ENCODE peak calls at places on chromosome 14, in six cellular contexts. T, C, A, H, R and G are unnamed samples.

GRCh38 chr14:100221419-100222218 is 17.3 kb upstream of the YY1 start:
- DNase-seq in H (peak), A (peak), R (no peak), C (no peak), T (peak), G (no peak)

GRCh38 chr14:34227834-34228662 is 234.0 kb downstream of the SPTSSA start:
- DNase-seq in H (peak), R (peak), C (peak), T (peak), A (peak), G (peak)

GRCh38 chr14:55458800-55459577 is 18.6 kb upstream of the TBPL2 start:
- DNase-seq in C (no peak), A (no peak), T (peak), R (no peak), H (peak), G (no peak)

GRCh38 chr14:104514156-104514848 is 65.3 kb upstream of the C14orf180 start:
- DNase-seq in H (no peak), A (no peak), C (no peak), T (no peak), R (no peak), G (no peak)

GRCh38 chr14:69043598-69044267 is 64.6 kb upstream of the ACTN1 start:
- DNase-seq in H (peak), T (peak), C (no peak), R (peak), A (no peak), G (peak)

GRCh38 chr14:88599761-88600439 is 37.1 kb downstream of the ZC3H14 start:
- DNase-seq in H (no peak), R (no peak), C (no peak), T (no peak), A (no peak), G (no peak)

GRCh38 chr14:96095581-96096476 is 56.7 kb downstream of the C14orf132 start:
- DNase-seq in T (peak), C (peak), A (no peak), H (no peak), R (no peak), G (peak)

GRCh38 chr14:81066672-81067071 is 111.3 kb downstream of the TSHR start:
- DNase-seq in H (no peak), T (no peak), A (no peak), C (no peak), R (no peak), G (no peak)

DNA sequence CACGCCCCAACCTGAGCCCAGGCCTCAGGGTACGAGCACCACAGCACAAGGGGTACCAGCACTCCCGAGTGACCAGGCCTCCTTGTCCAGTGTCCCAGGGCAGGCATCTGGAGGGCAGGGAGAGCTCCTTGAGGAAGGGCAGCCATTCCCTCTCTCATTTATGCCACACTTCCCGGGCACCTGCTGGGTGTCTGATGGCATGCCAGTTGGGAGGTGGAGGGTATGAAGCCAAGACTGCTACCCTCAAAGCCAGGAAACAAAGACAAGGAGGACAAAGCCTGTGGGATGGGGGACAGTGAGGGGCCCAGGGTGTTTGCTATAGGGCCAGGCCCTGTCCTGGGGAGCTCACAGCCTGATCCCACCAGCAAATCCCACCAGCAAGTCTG is 45.6 kb downstream of the CCDC88C start:
- DNase-seq in C (no peak), T (no peak), R (no peak), A (no peak), H (no peak), G (no peak)
- H3K4me3 ChIP-seq in C (no peak), T (no peak), R (no peak), A (no peak), H (no peak), G (no peak)

DNA sequence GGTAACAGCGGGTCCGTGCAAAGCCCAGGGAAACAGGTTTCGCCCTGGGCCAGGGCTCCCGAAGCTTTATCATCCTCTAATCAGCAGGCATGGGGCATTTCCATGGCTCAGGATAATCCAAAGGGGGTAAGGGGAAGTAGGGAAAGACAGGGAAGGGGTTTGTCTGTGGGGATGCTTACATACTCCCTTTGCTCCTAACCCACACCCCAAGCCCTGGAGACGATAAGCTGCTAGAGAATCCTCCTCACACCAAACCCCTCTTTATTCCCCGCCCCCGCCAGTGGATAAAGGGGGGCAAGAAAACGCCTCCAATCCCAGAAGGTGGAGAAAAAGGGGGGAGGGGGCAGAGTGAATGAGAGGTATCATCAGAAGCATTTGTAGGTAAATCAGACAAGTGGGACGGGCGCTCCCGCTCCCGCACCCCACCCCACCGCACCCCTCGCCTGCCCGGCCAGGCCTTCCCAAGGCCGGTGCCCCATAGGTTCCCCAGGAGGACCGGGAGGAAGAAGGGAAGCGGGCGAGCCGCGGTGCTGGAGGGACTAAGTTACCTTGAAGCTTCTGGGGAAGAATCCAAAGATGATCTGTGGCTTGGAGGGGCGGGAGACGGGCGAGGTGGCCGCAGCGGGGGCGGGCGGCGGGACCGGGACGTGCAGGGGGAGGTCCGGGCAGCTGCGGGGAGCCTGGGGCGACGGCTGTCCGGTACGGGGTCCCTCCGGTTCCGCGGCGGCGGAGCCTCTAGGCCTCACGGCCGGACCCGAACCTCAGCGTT is 762 bp downstream of the PPP2R5E start:
- DNase-seq in A (peak), H (peak), R (no peak), C (no peak), T (no peak), G (peak)
- H3K4me3 ChIP-seq in A (peak), H (peak), R (peak), C (peak), T (peak), G (peak)

GRCh38 chr14:102055181-102055901 is 31.5 kb downstream of the HSP90AA1 start:
- DNase-seq in R (no peak), T (peak), C (no peak), A (no peak), H (no peak), G (no peak)

GRCh38 chr14:102058146-102058545 is 28.7 kb downstream of the HSP90AA1 start:
- DNase-seq in C (no peak), T (no peak), R (no peak), H (no peak), A (no peak), G (no peak)

GRCh38 chr14:102056694-102057442 is 30.0 kb downstream of the HSP90AA1 start:
- DNase-seq in A (no peak), C (no peak), R (no peak), H (no peak), T (no peak), G (no peak)

GRCh38 chr14:102057480-102058114 is 29.2 kb downstream of the HSP90AA1 start:
- DNase-seq in H (no peak), A (no peak), C (no peak), T (no peak), R (no peak), G (no peak)

GRCh38 chr14:102058931-102059330 is 27.9 kb downstream of the HSP90AA1 start:
- DNase-seq in A (no peak), T (no peak), R (no peak), C (no peak), H (no peak), G (no peak)
- H3K4me3 ChIP-seq in A (no peak), T (no peak), R (no peak), C (no peak), H (no peak), G (no peak)

GRCh38 chr14:73742520-73743238 is 28.5 kb upstream of the PNMA1 start:
- DNase-seq in A (no peak), H (no peak), C (no peak), T (no peak), R (no peak), G (no peak)
- H3K4me3 ChIP-seq in A (no peak), H (peak), C (no peak), T (no peak), R (no peak), G (no peak)

DNA sequence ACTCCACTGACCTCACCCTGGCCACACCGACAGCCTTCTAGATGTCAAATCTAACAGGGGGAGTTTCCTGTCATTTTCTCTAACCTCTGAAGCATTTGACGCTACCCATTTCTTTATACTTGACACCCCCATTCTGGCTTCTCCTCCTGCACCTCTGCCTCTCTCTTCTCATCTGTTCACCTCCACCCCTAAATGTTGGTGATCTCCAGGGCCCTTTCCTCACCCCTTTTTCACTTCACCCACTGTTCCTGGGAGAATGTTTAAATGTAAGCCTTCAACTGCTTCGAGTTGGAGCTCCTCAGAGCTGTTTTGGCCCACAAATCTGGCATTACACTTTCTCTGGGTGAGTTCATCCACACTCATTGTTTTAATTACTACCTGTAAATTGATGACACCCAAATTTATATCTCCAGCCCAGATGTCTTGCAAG is 452 bp upstream of the RABGGTA start:
- DNase-seq in A (no peak), T (no peak), C (no peak), H (no peak), R (no peak), G (no peak)
- H3K4me3 ChIP-seq in A (no peak), T (peak), C (peak), H (peak), R (peak), G (peak)

GRCh38 chr14:61409782-61410181 is 88.4 kb downstream of the PRKCH start:
- DNase-seq in R (no peak), T (no peak), C (no peak), A (no peak), H (no peak), G (no peak)
- H3K4me3 ChIP-seq in R (no peak), T (no peak), C (no peak), A (no peak), H (no peak), G (no peak)

DNA sequence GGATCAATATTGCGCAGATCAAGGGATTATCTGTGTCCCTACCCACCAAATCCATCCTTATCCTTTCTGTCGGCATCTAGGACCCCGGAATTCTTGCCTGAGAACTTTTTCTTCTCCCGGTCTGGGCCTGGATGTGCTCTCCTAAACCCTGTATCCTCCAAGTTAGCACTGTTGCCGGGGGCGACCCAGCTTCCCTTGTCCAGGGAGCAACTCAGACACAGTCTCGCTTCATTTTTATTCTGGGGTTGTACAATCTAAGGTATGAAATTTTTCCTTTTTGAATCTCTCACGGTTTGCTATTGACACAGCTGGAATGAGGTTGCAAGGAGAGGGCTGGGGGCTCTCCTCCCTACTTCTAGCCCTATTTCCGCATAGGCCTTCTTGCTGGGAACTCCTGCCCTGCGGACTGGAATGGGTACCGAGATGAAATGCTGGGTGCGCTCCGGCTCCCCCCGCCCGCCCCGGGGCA is 399 bp upstream of the PNP start:
- DNase-seq in A (no peak), C (peak), H (no peak), T (no peak), R (no peak), G (no peak)
- H3K4me3 ChIP-seq in A (no peak), C (peak), H (peak), T (peak), R (peak), G (peak)

GRCh38 chr14:92982941-92983340 is 60.0 kb downstream of the CHGA start:
- DNase-seq in T (no peak), A (no peak), R (no peak), H (no peak), C (no peak), G (no peak)

GRCh38 chr14:92984896-92985295 is 61.9 kb downstream of the CHGA start:
- DNase-seq in H (no peak), R (peak), C (no peak), A (no peak), T (no peak), G (no peak)

GRCh38 chr14:92985521-92985920 is 62.6 kb downstream of the CHGA start:
- DNase-seq in A (no peak), C (no peak), H (no peak), R (peak), T (no peak), G (no peak)

GRCh38 chr14:92986254-92987147 is 63.6 kb downstream of the CHGA start:
- DNase-seq in A (no peak), R (peak), C (peak), H (no peak), T (peak), G (no peak)

DNA sequence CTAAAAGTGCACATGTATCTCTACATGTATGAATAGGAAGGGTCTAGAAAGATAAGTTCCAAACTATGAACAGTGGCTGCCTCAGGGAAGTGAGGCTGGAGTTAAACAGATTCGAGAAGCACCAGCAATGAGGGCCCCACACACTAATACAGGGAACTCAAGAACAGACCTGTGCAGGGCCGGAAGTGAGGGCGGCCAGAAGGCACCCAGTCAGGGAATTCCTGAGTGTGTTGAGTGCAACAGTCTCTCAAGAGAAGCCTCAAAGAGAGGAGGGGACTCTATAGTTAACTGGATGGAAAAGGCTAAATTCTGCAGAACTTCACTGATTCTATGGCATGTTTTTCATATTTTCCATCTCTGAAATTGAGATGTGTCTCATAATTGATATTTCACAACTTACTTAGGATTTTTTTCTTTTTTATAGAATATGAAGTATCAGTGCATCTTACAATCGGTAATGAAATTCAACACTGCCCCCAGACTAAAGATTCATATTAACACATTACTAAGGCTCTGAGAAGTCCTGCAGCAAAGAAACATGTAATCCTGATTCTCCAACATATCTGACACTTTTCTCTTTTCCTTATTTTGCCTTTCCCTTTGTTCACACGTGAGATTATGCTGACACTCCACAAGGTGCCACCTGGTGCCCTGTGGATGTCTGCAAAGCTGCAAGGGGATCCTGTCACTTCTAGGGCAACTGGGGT is 61.3 kb downstream of the CHGA start:
- DNase-seq in H (no peak), A (no peak), C (no peak), T (no peak), R (peak), G (no peak)
- H3K4me3 ChIP-seq in H (no peak), A (no peak), C (no peak), T (no peak), R (no peak), G (no peak)